ENCODE peak calls at places on chromosomes 5 and 9, in seven cellular contexts. D is astrocyte of the spinal cord, A is iris pigment epithelial cell, K is ACHN, Y is HCT116, R is GM03348, U is amniotic stem cell. F is an unnamed sample.

GRCh38 chr5:124648902-124649467 is 97.5 kb downstream of the ZNF608 start:
- DNase-seq in K (no peak), D (no peak), A (no peak), Y (no peak), U (no peak), R (no peak), F (no peak)

GRCh38 chr5:179731791-179732411 is 721 bp upstream of the MAML1 start:
- DNase-seq in K (peak; percentile 55), D (no peak), U (peak; percentile 30), R (peak; percentile 63), A (peak; percentile 94), Y (no peak), F (no peak)

GRCh38 chr5:167912944-167913343 is 378.5 kb upstream of the WWC1 start:
- DNase-seq in R (no peak), Y (no peak), K (no peak), U (no peak), D (no peak), A (peak; percentile 6), F (no peak)

GRCh38 chr5:167720676-167721260 is 570.7 kb upstream of the WWC1 start:
- DNase-seq in U (no peak), Y (no peak), K (no peak), R (peak; percentile 43), D (peak; percentile 46), A (peak; percentile 84), F (no peak)

GRCh38 chr9:78031271-78031825 is at the start of gene GNAQ:
- DNase-seq in D (no peak), K (no peak), A (peak; percentile 30), U (no peak), Y (no peak), R (peak; percentile 62), F (no peak)

GRCh38 chr5:90645024-90645610 is 86.5 kb downstream of the ADGRV1 start:
- DNase-seq in Y (peak; percentile 56), U (no peak), D (peak; percentile 47), R (no peak), A (peak; percentile 4), K (no peak), F (no peak)

GRCh38 chr5:160064441-160064840 is 54.8 kb downstream of the PWWP2A start:
- DNase-seq in R (no peak), A (no peak), D (no peak), Y (no peak), K (no peak), U (no peak), F (peak; percentile 13)

GRCh38 chr5:14668247-14668646 is 3.7 kb downstream of the OTULIN start:
- DNase-seq in R (no peak), U (no peak), K (no peak), Y (no peak), D (no peak), A (no peak), F (no peak)

GRCh38 chr9:134551657-134552348 is 89.8 kb upstream of the COL5A1 start:
- DNase-seq in D (peak; percentile 97), Y (no peak), U (peak; percentile 60), A (peak; percentile 88), R (peak; percentile 93), K (peak; percentile 31), F (no peak)

GRCh38 chr5:147751156-147751830 is 31.2 kb downstream of the JAKMIP2 start:
- DNase-seq in A (no peak), D (no peak), K (no peak), Y (no peak), R (no peak), U (no peak), F (no peak)

GRCh38 chr5:14385022-14385421 is 196.6 kb upstream of the OTULINL start:
- DNase-seq in R (no peak), U (no peak), A (no peak), D (no peak), Y (no peak), K (no peak), F (no peak)

GRCh38 chr5:11504794-11505193 is 399.5 kb downstream of the CTNND2 start:
- DNase-seq in U (no peak), Y (no peak), D (peak; percentile 15), K (no peak), R (no peak), A (peak; percentile 4), F (no peak)

GRCh38 chr5:132808448-132808847 is 4.7 kb upstream of the SOWAHA start:
- DNase-seq in R (no peak), K (no peak), Y (no peak), A (no peak), D (no peak), U (no peak), F (no peak)

GRCh38 chr5:75200776-75201175 is 35.9 kb downstream of the ANKRD31 start:
- DNase-seq in U (no peak), R (no peak), D (no peak), A (no peak), K (no peak), Y (no peak), F (no peak)

GRCh38 chr9:122213589-122214413 is 15.0 kb downstream of the LHX6 start:
- DNase-seq in R (peak; percentile 46), A (no peak), K (peak; percentile 53), Y (peak; percentile 57), U (no peak), D (no peak), F (no peak)

GRCh38 chr5:164504141-164504772 is 998.8 kb downstream of the MAT2B start:
- DNase-seq in A (peak; percentile 56), U (peak; percentile 1), Y (peak; percentile 4), K (peak; percentile 42), D (peak; percentile 60), R (peak; percentile 55), F (peak; percentile 46)

GRCh38 chr5:33755216-33755615 is 136.6 kb downstream of the ADAMTS12 start:
- DNase-seq in D (no peak), R (peak; percentile 24), A (peak; percentile 81), Y (no peak), K (no peak), U (no peak), F (no peak)

GRCh38 chr5:174755103-174755502 is 30.7 kb downstream of the MSX2 start:
- DNase-seq in D (peak; percentile 12), A (no peak), K (peak; percentile 9), R (no peak), U (no peak), Y (no peak), F (no peak)

GRCh38 chr5:78693339-78693738 is 44.8 kb upstream of the LHFPL2 start:
- DNase-seq in K (no peak), Y (no peak), U (no peak), R (no peak), A (no peak), D (no peak), F (no peak)

GRCh38 chr9:78542491-78543175 is 245.7 kb downstream of the PSAT1 start:
- DNase-seq in D (no peak), A (no peak), R (no peak), K (no peak), U (no peak), Y (no peak), F (no peak)

GRCh38 chr5:85108471-85108870 is 723.8 kb upstream of the EDIL3 start:
- DNase-seq in K (peak; percentile 2), A (peak; percentile 6), R (no peak), U (no peak), D (no peak), Y (no peak), F (no peak)

GRCh38 chr5:177430146-177430951 is 3.9 kb downstream of the GRK6 start:
- DNase-seq in R (no peak), A (no peak), Y (no peak), U (no peak), K (no peak), D (no peak), F (peak; percentile 70)

GRCh38 chr5:36442352-36442751 is 140.7 kb upstream of the RANBP3L start:
- DNase-seq in U (no peak), Y (no peak), D (no peak), R (no peak), A (no peak), K (no peak), F (no peak)

GRCh38 chr9:117734523-117735314 is 30.5 kb downstream of the TLR4 start:
- DNase-seq in U (no peak), D (peak; percentile 50), R (peak; percentile 75), K (no peak), Y (no peak), A (peak; percentile 84), F (no peak)

GRCh38 chr5:171953860-171954701 is 52.4 kb downstream of the FBXW11 start:
- DNase-seq in A (peak; percentile 75), K (peak; percentile 40), Y (peak; percentile 54), R (peak; percentile 66), D (peak; percentile 39), U (peak; percentile 25), F (no peak)

GRCh38 chr5:155082401-155082800 is 68.8 kb downstream of the KIF4B start:
- DNase-seq in A (peak; percentile 64), U (peak; percentile 35), R (peak; percentile 64), Y (peak; percentile 28), K (peak; percentile 61), D (peak; percentile 50), F (no peak)

GRCh38 chr5:96017951-96018350 is 56.3 kb upstream of the ELL2 start:
- DNase-seq in Y (no peak), U (peak; percentile 40), A (peak; percentile 95), K (no peak), R (peak; percentile 57), D (peak; percentile 76), F (no peak)

GRCh38 chr9:96383165-96383939 is at the start of gene SLC35D2:
- DNase-seq in D (peak; percentile 51), R (peak; percentile 92), Y (no peak), U (no peak), K (peak; percentile 73), A (peak; percentile 52), F (peak; percentile 29)

GRCh38 chr9:133590231-133590855 is 18.8 kb downstream of the FAM163B start:
- DNase-seq in R (no peak), U (no peak), Y (no peak), D (no peak), K (no peak), A (no peak), F (no peak)

GRCh38 chr5:158641016-158641415 is 458.7 kb downstream of the EBF1 start:
- DNase-seq in R (no peak), U (no peak), Y (no peak), D (no peak), A (no peak), K (no peak), F (no peak)

GRCh38 chr9:114339130-114339908 is 9.7 kb downstream of the ORM2 start:
- DNase-seq in R (peak; percentile 88), A (peak; percentile 36), D (peak; percentile 33), K (peak; percentile 55), Y (no peak), U (no peak), F (no peak)

F was measured in prostate gland.